ENCODE peak calls at places on chromosomes 11 and 22, in five cellular contexts. One of them, this sample, is unnamed.

GRCh38 chr11:12802418-12803085 is 128.3 kb downstream of the TEAD1 start:
- DNase-seq in pancreas: peak
- DNase-seq in fibroblast of pulmonary artery: peak
- DNase-seq in T-cell: no peak
- DNase-seq in ovary: peak
- DNase-seq in this sample: peak

GRCh38 chr11:127308291-127308690 is 307.7 kb upstream of the KIRREL3 start:
- DNase-seq in pancreas: no peak
- DNase-seq in fibroblast of pulmonary artery: no peak
- DNase-seq in T-cell: no peak
- DNase-seq in ovary: no peak
- DNase-seq in this sample: no peak

GRCh38 chr11:110373061-110373702 is 56.6 kb upstream of the FDX1 start:
- DNase-seq in pancreas: no peak
- DNase-seq in fibroblast of pulmonary artery: peak
- DNase-seq in T-cell: no peak
- DNase-seq in ovary: no peak
- DNase-seq in this sample: no peak

GRCh38 chr11:72781313-72782080 is 12.3 kb downstream of the STARD10 start:
- DNase-seq in pancreas: peak
- DNase-seq in fibroblast of pulmonary artery: no peak
- DNase-seq in T-cell: peak
- DNase-seq in ovary: peak
- DNase-seq in this sample: no peak

GRCh38 chr11:86811637-86812321 is 11.4 kb downstream of the PRSS23 start:
- DNase-seq in pancreas: no peak
- DNase-seq in fibroblast of pulmonary artery: peak
- DNase-seq in T-cell: no peak
- DNase-seq in ovary: no peak
- DNase-seq in this sample: peak

GRCh38 chr22:47786650-47787290 is 1024.3 kb downstream of the TBC1D22A start:
- DNase-seq in pancreas: peak
- DNase-seq in fibroblast of pulmonary artery: no peak
- DNase-seq in T-cell: no peak
- DNase-seq in ovary: no peak
- DNase-seq in this sample: no peak

GRCh38 chr22:35310556-35311550 is 11.2 kb downstream of the TOM1 start:
- DNase-seq in pancreas: no peak
- DNase-seq in fibroblast of pulmonary artery: no peak
- DNase-seq in T-cell: no peak
- DNase-seq in ovary: no peak
- DNase-seq in this sample: no peak

GRCh38 chr11:64619811-64620285 is 28.8 kb downstream of the SLC22A12 start:
- DNase-seq in pancreas: no peak
- DNase-seq in fibroblast of pulmonary artery: peak
- DNase-seq in T-cell: no peak
- DNase-seq in ovary: peak
- DNase-seq in this sample: peak

GRCh38 chr11:17164361-17165246 is 43.2 kb downstream of the PIK3C2A start:
- DNase-seq in pancreas: no peak
- DNase-seq in fibroblast of pulmonary artery: no peak
- DNase-seq in T-cell: no peak
- DNase-seq in ovary: no peak
- DNase-seq in this sample: peak

GRCh38 chr11:126840201-126840886 is 160.2 kb downstream of the KIRREL3 start:
- DNase-seq in pancreas: no peak
- DNase-seq in fibroblast of pulmonary artery: no peak
- DNase-seq in T-cell: no peak
- DNase-seq in ovary: no peak
- DNase-seq in this sample: no peak

GRCh38 chr22:23678133-23678532 is 12.7 kb upstream of the RGL4 start:
- DNase-seq in pancreas: no peak
- DNase-seq in fibroblast of pulmonary artery: no peak
- DNase-seq in T-cell: no peak
- DNase-seq in ovary: no peak
- DNase-seq in this sample: no peak

GRCh38 chr11:75717608-75718403 is at the start of gene MOGAT2:
- DNase-seq in pancreas: no peak
- DNase-seq in fibroblast of pulmonary artery: no peak
- DNase-seq in T-cell: no peak
- DNase-seq in ovary: no peak
- DNase-seq in this sample: no peak

GRCh38 chr11:46222485-46223251 is 54.8 kb upstream of the CREB3L1 start:
- DNase-seq in pancreas: no peak
- DNase-seq in fibroblast of pulmonary artery: no peak
- DNase-seq in T-cell: no peak
- DNase-seq in ovary: no peak
- DNase-seq in this sample: no peak

GRCh38 chr22:27681037-27681436 is 120.5 kb downstream of the MN1 start:
- DNase-seq in pancreas: no peak
- DNase-seq in fibroblast of pulmonary artery: no peak
- DNase-seq in T-cell: no peak
- DNase-seq in ovary: no peak
- DNase-seq in this sample: no peak

GRCh38 chr11:82719316-82719715 is 14.3 kb downstream of the FAM181B start:
- DNase-seq in pancreas: no peak
- DNase-seq in fibroblast of pulmonary artery: no peak
- DNase-seq in T-cell: no peak
- DNase-seq in ovary: no peak
- DNase-seq in this sample: no peak

GRCh38 chr22:37746366-37747089 is 49.7 kb downstream of the TRIOBP start:
- DNase-seq in pancreas: peak
- DNase-seq in fibroblast of pulmonary artery: no peak
- DNase-seq in T-cell: no peak
- DNase-seq in ovary: peak
- DNase-seq in this sample: no peak

GRCh38 chr22:38864361-38865191 is 7.4 kb downstream of the CBX6 start:
- DNase-seq in pancreas: peak
- DNase-seq in fibroblast of pulmonary artery: peak
- DNase-seq in T-cell: no peak
- DNase-seq in ovary: peak
- DNase-seq in this sample: peak

GRCh38 chr11:119363874-119364590 is 17.5 kb downstream of the USP2 start:
- DNase-seq in pancreas: peak
- DNase-seq in fibroblast of pulmonary artery: peak
- DNase-seq in T-cell: no peak
- DNase-seq in ovary: peak
- DNase-seq in this sample: peak

GRCh38 chr11:109940816-109941215 is 152.4 kb upstream of the ZC3H12C start:
- DNase-seq in pancreas: no peak
- DNase-seq in fibroblast of pulmonary artery: peak
- DNase-seq in T-cell: no peak
- DNase-seq in ovary: no peak
- DNase-seq in this sample: no peak

GRCh38 chr11:17354070-17354924 is 2.7 kb downstream of the NCR3LG1 start:
- DNase-seq in pancreas: no peak
- DNase-seq in fibroblast of pulmonary artery: peak
- DNase-seq in T-cell: peak
- DNase-seq in ovary: peak
- DNase-seq in this sample: peak

GRCh38 chr11:46987183-46987582 is 50.6 kb downstream of the CSTPP1 start:
- DNase-seq in pancreas: no peak
- DNase-seq in fibroblast of pulmonary artery: no peak
- DNase-seq in T-cell: no peak
- DNase-seq in ovary: no peak
- DNase-seq in this sample: no peak

GRCh38 chr22:26501996-26502395 is 10.3 kb downstream of the TFIP11 start:
- DNase-seq in pancreas: no peak
- DNase-seq in fibroblast of pulmonary artery: no peak
- DNase-seq in T-cell: no peak
- DNase-seq in ovary: no peak
- DNase-seq in this sample: no peak

GRCh38 chr11:77353131-77353530 is 51.6 kb upstream of the GDPD4 start:
- DNase-seq in pancreas: no peak
- DNase-seq in fibroblast of pulmonary artery: no peak
- DNase-seq in T-cell: no peak
- DNase-seq in ovary: no peak
- DNase-seq in this sample: no peak

GRCh38 chr22:36577019-36577418 is 48.1 kb upstream of the EIF3D start:
- DNase-seq in pancreas: no peak
- DNase-seq in fibroblast of pulmonary artery: peak
- DNase-seq in T-cell: no peak
- DNase-seq in ovary: no peak
- DNase-seq in this sample: no peak

GRCh38 chr22:37659066-37659896 is 758 bp downstream of the PDXP start:
- DNase-seq in pancreas: no peak
- DNase-seq in fibroblast of pulmonary artery: no peak
- DNase-seq in T-cell: no peak
- DNase-seq in ovary: peak
- DNase-seq in this sample: no peak

GRCh38 chr11:19985106-19985505 is 175.2 kb downstream of the DBX1 start:
- DNase-seq in pancreas: no peak
- DNase-seq in fibroblast of pulmonary artery: no peak
- DNase-seq in T-cell: no peak
- DNase-seq in ovary: no peak
- DNase-seq in this sample: no peak

This sample was measured in uterus.